ENCODE peak calls at places on chromosomes 3 and 15, in eight cellular contexts. Y is epithelial cell of esophagus, G is HFFc6, S is astrocyte of the spinal cord, D is lower lobe of right lung, Q is heart left ventricle, L is AG09309, A is BE2C. V is an unnamed sample.

GRCh38 chr3:2096196-2096595 is 2.5 kb upstream of the CNTN4 start:
- DNase-seq in Y (no peak), G (no peak), S (no peak), D (no peak), Q (no peak), L (no peak), A (no peak), V (no peak)

GRCh38 chr3:161545823-161546222 is 49.2 kb downstream of the OTOL1 start:
- DNase-seq in Y (no peak), G (no peak), S (no peak), D (no peak), Q (no peak), L (no peak), A (no peak), V (no peak)

GRCh38 chr3:120177151-120177550 is 82.9 kb upstream of the GSK3B start:
- DNase-seq in Y (peak), G (peak), S (peak), D (peak), Q (no peak), L (no peak), A (peak), V (peak)

GRCh38 chr15:64703632-64703959 is 71.8 kb downstream of the RBPMS2 start:
- DNase-seq in Y (no peak), G (no peak), S (no peak), D (no peak), Q (no peak), L (no peak), A (no peak), V (no peak)

GRCh38 chr15:99181544-99181943 is 67.8 kb downstream of the TTC23 start:
- DNase-seq in Y (no peak), G (no peak), S (no peak), D (no peak), Q (peak), L (no peak), A (peak), V (no peak)

GRCh38 chr3:62718515-62719320 is 156.5 kb downstream of the CADPS start:
- DNase-seq in Y (peak), G (no peak), S (peak), D (no peak), Q (no peak), L (no peak), A (no peak), V (no peak)

GRCh38 chr15:61598655-61599054 is 369.6 kb upstream of the RORA start:
- DNase-seq in Y (no peak), G (no peak), S (no peak), D (no peak), Q (no peak), L (no peak), A (no peak), V (no peak)

GRCh38 chr3:134904333-134904771 is 109.3 kb downstream of the EPHB1 start:
- DNase-seq in Y (no peak), G (no peak), S (no peak), D (no peak), Q (no peak), L (no peak), A (no peak), V (no peak)

GRCh38 chr3:188686319-188686718 is 485.5 kb upstream of the TPRG1 start:
- DNase-seq in Y (no peak), G (no peak), S (no peak), D (no peak), Q (no peak), L (no peak), A (no peak), V (no peak)

GRCh38 chr3:29438580-29438979 is 157.7 kb downstream of the RBMS3 start:
- DNase-seq in Y (no peak), G (no peak), S (no peak), D (no peak), Q (no peak), L (no peak), A (no peak), V (no peak)

GRCh38 chr3:105040026-105040622 is 326.6 kb upstream of the ALCAM start:
- DNase-seq in Y (no peak), G (no peak), S (peak), D (no peak), Q (no peak), L (no peak), A (no peak), V (no peak)

GRCh38 chr3:51295625-51296024 is 89.5 kb upstream of the MANF start:
- DNase-seq in Y (no peak), G (no peak), S (no peak), D (no peak), Q (no peak), L (no peak), A (no peak), V (no peak)

GRCh38 chr3:57164217-57164605 is 942 bp downstream of the IL17RD start:
- DNase-seq in Y (peak), G (no peak), S (peak), D (peak), Q (peak), L (no peak), A (no peak), V (peak)

GRCh38 chr3:115704661-115705338 is 81.5 kb downstream of the GAP43 start:
- DNase-seq in Y (peak), G (no peak), S (no peak), D (no peak), Q (no peak), L (no peak), A (peak), V (no peak)

GRCh38 chr3:176262071-176262470 is 935.2 kb downstream of the TBL1XR1 start:
- DNase-seq in Y (no peak), G (no peak), S (no peak), D (no peak), Q (no peak), L (peak), A (no peak), V (no peak)

GRCh38 chr3:150370129-150370602 is 37.9 kb upstream of the TSC22D2 start:
- DNase-seq in Y (peak), G (peak), S (peak), D (no peak), Q (peak), L (peak), A (no peak), V (peak)

GRCh38 chr3:28726840-28727239 is 378.2 kb upstream of the AZI2 start:
- DNase-seq in Y (peak), G (no peak), S (peak), D (peak), Q (peak), L (no peak), A (peak), V (peak)

DNA sequence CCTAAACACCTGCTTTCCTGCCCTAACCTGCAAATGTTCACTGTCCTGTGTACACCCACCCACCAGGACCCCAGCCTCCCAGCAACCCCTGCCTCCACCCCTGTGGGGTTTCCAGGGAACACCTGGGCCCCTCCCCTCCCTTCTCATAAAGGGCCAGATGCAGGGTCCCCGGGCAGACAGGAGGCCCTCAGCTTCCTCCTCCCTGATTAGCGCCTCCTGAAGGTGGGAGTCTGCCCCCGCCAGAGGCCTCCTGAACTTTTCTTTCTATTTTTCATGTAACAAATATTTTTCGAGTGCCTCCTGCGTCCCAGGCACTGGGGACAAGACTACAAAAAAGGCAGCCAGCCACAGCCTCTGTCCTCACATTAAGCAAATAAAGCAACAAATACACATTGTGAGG is 135.4 kb upstream of the LINGO1 start:
- DNase-seq in Y (no peak), G (no peak), S (no peak), D (no peak), Q (no peak), L (no peak), A (no peak), V (no peak)
- TF ChIP-seq CTCF in Y (no peak), G (no peak), S (no peak), D (no peak), Q (no peak), L (no peak), A (no peak), V (no peak)

DNA sequence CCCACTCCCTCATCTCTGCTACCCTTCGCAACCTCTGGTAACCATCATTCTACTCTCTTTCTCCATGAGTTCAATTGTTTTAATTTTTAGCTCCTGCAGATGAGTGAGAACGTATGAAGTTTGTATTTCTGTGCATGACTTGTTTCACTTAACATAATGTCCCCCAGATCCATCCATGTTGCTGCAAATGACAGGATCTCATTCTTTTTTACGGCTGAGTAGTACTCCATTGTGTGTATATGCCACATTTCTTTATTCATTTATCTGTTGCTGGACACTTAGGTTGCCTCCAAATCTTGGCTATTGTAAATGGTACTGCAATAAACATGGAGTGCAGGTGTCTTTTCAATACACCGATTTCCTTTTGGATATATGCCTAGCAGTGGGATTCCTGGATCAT is 12.1 kb downstream of the GALK2 start:
- DNase-seq in Y (no peak), G (no peak), S (no peak), D (no peak), Q (no peak), L (no peak), A (no peak), V (no peak)
- TF ChIP-seq CTCF in Y (no peak), G (no peak), S (no peak), D (no peak), Q (no peak), L (no peak), A (no peak), V (no peak)

GRCh38 chr3:52358362-52358940 is 42.3 kb downstream of the DNAH1 start:
- DNase-seq in Y (no peak), G (no peak), S (no peak), D (no peak), Q (no peak), L (no peak), A (no peak), V (no peak)

GRCh38 chr3:52355526-52355925 is 39.4 kb downstream of the DNAH1 start:
- DNase-seq in Y (no peak), G (no peak), S (no peak), D (peak), Q (no peak), L (no peak), A (no peak), V (no peak)

GRCh38 chr3:52354676-52355075 is 38.6 kb downstream of the DNAH1 start:
- DNase-seq in Y (no peak), G (no peak), S (no peak), D (peak), Q (no peak), L (no peak), A (no peak), V (no peak)

GRCh38 chr3:52357151-52358080 is 41.3 kb downstream of the DNAH1 start:
- DNase-seq in Y (no peak), G (no peak), S (no peak), D (peak), Q (no peak), L (no peak), A (no peak), V (no peak)

GRCh38 chr3:52356126-52356525 is 40.0 kb downstream of the DNAH1 start:
- DNase-seq in Y (no peak), G (no peak), S (no peak), D (peak), Q (no peak), L (no peak), A (no peak), V (no peak)
- TF ChIP-seq CTCF in Y (no peak), G (no peak), S (no peak), D (no peak), Q (no peak), L (no peak), A (no peak), V (no peak)

DNA sequence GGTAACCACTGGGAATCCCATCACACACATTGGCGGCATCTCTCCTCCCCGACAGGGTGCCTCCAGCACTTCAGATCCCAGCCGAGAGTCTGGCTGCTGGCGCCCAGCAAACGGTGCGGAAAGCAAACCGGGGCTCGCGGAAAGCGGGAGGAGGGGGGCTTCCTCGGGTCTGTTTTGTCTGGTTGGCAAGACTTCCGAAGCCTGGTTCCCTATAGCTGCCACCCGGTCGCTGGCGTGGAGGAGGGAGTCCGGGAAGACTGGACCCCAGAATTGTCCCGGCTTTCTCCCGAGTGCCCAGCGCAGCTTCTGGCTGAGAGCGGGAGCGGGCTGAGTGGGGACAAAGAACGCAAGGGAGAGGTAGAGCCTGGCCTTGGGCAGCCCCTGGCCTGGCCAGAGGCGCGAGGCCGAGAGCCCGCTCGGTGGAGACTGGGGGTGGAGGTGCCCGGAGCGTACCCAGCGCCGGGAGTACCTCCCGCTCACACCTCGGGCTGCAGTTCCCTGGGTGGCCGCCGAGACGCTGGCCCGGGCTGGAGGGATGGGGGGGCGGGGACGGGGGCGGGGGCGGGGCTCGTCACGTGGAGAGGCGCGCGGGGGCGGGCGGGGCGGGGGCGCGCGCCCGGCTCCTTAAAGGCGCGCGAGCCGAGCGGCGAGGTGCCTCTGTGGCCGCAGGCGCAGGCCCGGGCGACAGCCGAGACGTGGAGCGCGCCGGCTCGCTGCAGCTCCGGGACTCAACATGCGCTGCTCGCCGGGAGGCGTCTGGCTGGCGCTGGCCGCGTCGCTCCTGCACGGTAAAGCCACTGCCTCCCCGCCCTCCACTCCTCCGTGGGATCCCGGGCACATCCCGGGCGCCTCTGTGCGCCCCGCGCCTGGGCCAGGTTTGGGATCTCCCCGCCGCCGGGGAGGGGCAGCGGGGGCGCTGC is at the start of gene CHRNA7:
- DNase-seq in Y (peak), G (no peak), S (peak), D (peak), Q (peak), L (no peak), A (peak), V (peak)
- TF ChIP-seq CTCF in Y (no peak), G (no peak), S (peak), D (peak), Q (peak), L (no peak), A (no peak), V (peak)

GRCh38 chr3:144350125-144350524 is 378.5 kb downstream of the DIPK2A start:
- DNase-seq in Y (no peak), G (no peak), S (no peak), D (no peak), Q (no peak), L (no peak), A (no peak), V (no peak)
- TF ChIP-seq CTCF in Y (no peak), G (no peak), S (no peak), D (no peak), Q (no peak), L (no peak), A (no peak), V (no peak)

DNA sequence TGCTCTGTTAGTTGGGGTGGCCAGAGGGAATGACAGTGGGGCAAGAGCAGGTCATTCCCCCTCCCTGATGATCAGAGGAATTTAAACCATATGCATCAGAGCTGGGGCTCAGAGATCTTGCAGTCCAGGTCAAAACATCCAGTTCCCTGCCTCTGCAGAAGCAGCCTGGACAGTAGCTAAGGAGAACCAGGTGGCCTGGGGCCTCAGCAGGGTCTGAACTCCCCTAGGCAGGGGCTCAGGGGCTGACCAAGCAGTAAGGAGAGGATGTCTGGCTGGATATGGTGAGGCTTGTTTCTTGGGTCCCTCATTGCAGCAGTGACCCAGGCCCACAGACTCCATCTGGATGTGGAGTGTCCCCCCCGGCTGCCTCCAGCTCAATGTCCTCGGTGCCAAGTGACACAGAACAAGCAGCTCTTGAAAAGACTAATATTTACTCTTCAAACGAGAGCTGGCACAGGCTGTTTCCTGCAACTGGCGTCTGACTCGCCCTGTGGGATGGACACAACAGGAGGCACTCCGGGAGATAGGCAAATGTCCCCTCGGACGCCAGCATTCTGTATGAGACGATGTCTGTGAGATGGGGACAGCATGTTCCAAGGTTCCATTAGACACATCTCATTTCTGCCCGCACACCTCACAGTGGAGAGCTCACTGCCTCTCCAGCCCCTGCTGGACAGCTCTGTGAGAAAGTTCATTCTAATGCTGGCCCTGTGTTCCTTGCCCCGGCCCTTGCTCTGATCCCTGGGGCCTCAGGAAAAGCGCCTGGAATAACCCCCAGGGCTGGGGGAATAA is 37.1 kb downstream of the SEC22C start:
- DNase-seq in Y (no peak), G (no peak), S (peak), D (peak), Q (no peak), L (no peak), A (no peak), V (peak)
- TF ChIP-seq CTCF in Y (peak), G (peak), S (peak), D (peak), Q (no peak), L (peak), A (no peak), V (no peak)

V was measured in hepatocyte.